ENCODE peak calls at places on chromosomes 5 and 9, in four cellular contexts. A, U, V and J are unnamed samples.
A peak's percentile ranks its signal among the peaks of the same experiment; 100 is the strongest.

GRCh38 chr5:34585601-34586104 is 70.5 kb upstream of the RAI14 start:
- DNase-seq in A (no peak), U (no peak), V (no peak), J (no peak)

GRCh38 chr5:78243639-78244038 is 50.9 kb downstream of the AP3B1 start:
- DNase-seq in A (peak; percentile 7), U (no peak), V (no peak), J (no peak)

GRCh38 chr5:100479079-100479688 is 56.0 kb upstream of the FAM174A start:
- DNase-seq in U (no peak), V (peak; percentile 41), A (no peak), J (no peak)

GRCh38 chr9:137464291-137464999 is 5.3 kb upstream of the NSMF start:
- DNase-seq in V (no peak), A (no peak), U (no peak), J (peak; percentile 23)

GRCh38 chr5:32445831-32446614 is 1.5 kb upstream of the ZFR start:
- DNase-seq in A (no peak), V (no peak), U (no peak), J (no peak)

GRCh38 chr9:107737610-107737986 is 248.0 kb upstream of the KLF4 start:
- DNase-seq in A (no peak), U (no peak), V (no peak), J (no peak)

GRCh38 chr5:159332800-159333563 is 2.7 kb upstream of the IL12B start:
- DNase-seq in U (no peak), V (no peak), A (no peak), J (no peak)

GRCh38 chr5:143244000-143244736 is 159.3 kb downstream of the NR3C1 start:
- DNase-seq in A (peak; percentile 62), U (no peak), V (no peak), J (peak; percentile 53)

GRCh38 chr9:4923580-4924544 is 61.2 kb upstream of the JAK2 start:
- DNase-seq in U (no peak), V (no peak), A (no peak), J (no peak)

GRCh38 chr5:131230406-131230805 is 33.4 kb upstream of the CDC42SE2 start:
- DNase-seq in A (no peak), U (no peak), V (no peak), J (no peak)

GRCh38 chr9:133786371-133786753 is 48.2 kb upstream of the SARDH start:
- DNase-seq in U (no peak), V (no peak), A (no peak), J (no peak)